ENCODE peak calls at places on chromosomes 1 and 21, in ten cellular contexts. P is mucosa of descending colon, R is activated B cell treated with CpG ODN at 0.5 μM for 24 hours, V is fibroblast of the aortic adventitia, C is thoracic aorta, Q is psoas muscle, Z is Panc1, H is lower lobe of right lung, L is GM13977, X is heart right ventricle. I is an unnamed sample.

GRCh38 chr1:180168786-180169640 is 14.3 kb downstream of the QSOX1 start:
- DNase-seq in P (peak), R (no peak), V (peak), C (no peak), Q (peak), Z (no peak), H (peak), L (peak), X (no peak), I (no peak)

GRCh38 chr1:230750986-230751625 is 3.9 kb downstream of the CAPN9 start:
- DNase-seq in P (peak), R (no peak), V (no peak), C (no peak), Q (no peak), Z (no peak), H (no peak), L (no peak), X (no peak), I (no peak)

GRCh38 chr1:65001238-65001792 is 35.0 kb upstream of the JAK1 start:
- DNase-seq in P (peak), R (peak), V (peak), C (peak), Q (peak), Z (no peak), H (peak), L (peak), X (peak), I (peak)

GRCh38 chr1:6200188-6200809 is 904 bp upstream of the RPL22 start:
- DNase-seq in P (no peak), R (no peak), V (no peak), C (no peak), Q (no peak), Z (no peak), H (no peak), L (no peak), X (no peak), I (no peak)

GRCh38 chr1:200073286-200073637 is 45.8 kb downstream of the NR5A2 start:
- DNase-seq in P (no peak), R (no peak), V (no peak), C (no peak), Q (no peak), Z (no peak), H (no peak), L (no peak), X (no peak), I (no peak)

GRCh38 chr1:19845166-19845954 is 30.3 kb upstream of the RNF186 start:
- DNase-seq in P (no peak), R (no peak), V (no peak), C (no peak), Q (no peak), Z (no peak), H (no peak), L (no peak), X (no peak), I (no peak)

GRCh38 chr1:151436985-151437384 is 22.3 kb downstream of the POGZ start:
- DNase-seq in P (no peak), R (no peak), V (no peak), C (no peak), Q (no peak), Z (no peak), H (no peak), L (no peak), X (no peak), I (no peak)

GRCh38 chr1:64343105-64343960 is 126.6 kb upstream of the CACHD1 start:
- DNase-seq in P (no peak), R (no peak), V (peak), C (no peak), Q (no peak), Z (peak), H (no peak), L (no peak), X (no peak), I (no peak)

GRCh38 chr1:66480162-66480561 is 53.8 kb upstream of the SGIP1 start:
- DNase-seq in P (no peak), R (no peak), V (no peak), C (no peak), Q (no peak), Z (no peak), H (no peak), L (no peak), X (no peak), I (no peak)

GRCh38 chr1:153538315-153538821 is 2.4 kb downstream of the S100A5 start:
- DNase-seq in P (peak), R (no peak), V (no peak), C (no peak), Q (peak), Z (no peak), H (no peak), L (no peak), X (no peak), I (no peak)

GRCh38 chr1:233448290-233448689 is 120.8 kb downstream of the MAP3K21 start:
- DNase-seq in P (no peak), R (no peak), V (no peak), C (no peak), Q (no peak), Z (no peak), H (no peak), L (no peak), X (no peak), I (no peak)

GRCh38 chr1:27403065-27403726 is 10.8 kb downstream of the GPR3 start:
- DNase-seq in P (peak), R (peak), V (peak), C (peak), Q (peak), Z (no peak), H (no peak), L (peak), X (peak), I (no peak)

GRCh38 chr1:51567653-51568052 is 48.6 kb upstream of the EPS15 start:
- DNase-seq in P (no peak), R (no peak), V (peak), C (no peak), Q (no peak), Z (no peak), H (no peak), L (no peak), X (no peak), I (no peak)

GRCh38 chr1:172761581-172762025 is 102.7 kb downstream of the FASLG start:
- DNase-seq in P (no peak), R (no peak), V (peak), C (no peak), Q (no peak), Z (no peak), H (no peak), L (no peak), X (no peak), I (no peak)

GRCh38 chr1:35533596-35533995 is 23.6 kb downstream of the KIAA0319L start:
- DNase-seq in P (no peak), R (no peak), V (peak), C (no peak), Q (no peak), Z (no peak), H (no peak), L (no peak), X (no peak), I (no peak)

GRCh38 chr1:119068427-119068826 is 72.0 kb downstream of the WARS2 start:
- DNase-seq in P (no peak), R (no peak), V (no peak), C (no peak), Q (no peak), Z (no peak), H (no peak), L (no peak), X (no peak), I (no peak)

GRCh38 chr1:51644533-51645197 is 27.8 kb downstream of the OSBPL9 start:
- DNase-seq in P (no peak), R (no peak), V (peak), C (no peak), Q (no peak), Z (no peak), H (no peak), L (no peak), X (no peak), I (no peak)

GRCh38 chr21:16534408-16535099 is 804.8 kb downstream of the USP25 start:
- DNase-seq in P (peak), R (no peak), V (peak), C (no peak), Q (peak), Z (no peak), H (no peak), L (no peak), X (peak), I (no peak)

GRCh38 chr1:147201276-147201675 is 23.9 kb downstream of the FMO5 start:
- DNase-seq in P (no peak), R (no peak), V (no peak), C (no peak), Q (no peak), Z (no peak), H (no peak), L (no peak), X (no peak), I (no peak)

GRCh38 chr1:85697895-85698294 is 10.3 kb downstream of the ZNHIT6 start:
- DNase-seq in P (no peak), R (no peak), V (no peak), C (no peak), Q (no peak), Z (no peak), H (no peak), L (no peak), X (no peak), I (no peak)

GRCh38 chr21:36889401-36889800 is 77.1 kb downstream of the HLCS start:
- DNase-seq in P (no peak), R (no peak), V (peak), C (no peak), Q (no peak), Z (no peak), H (no peak), L (no peak), X (peak), I (no peak)

GRCh38 chr1:53410100-53410541 is 49.1 kb upstream of the DMRTB1 start:
- DNase-seq in P (peak), R (no peak), V (no peak), C (no peak), Q (no peak), Z (no peak), H (no peak), L (peak), X (no peak), I (no peak)

GRCh38 chr1:75265792-75266191 is 131.6 kb downstream of the LHX8 start:
- DNase-seq in P (no peak), R (no peak), V (peak), C (no peak), Q (no peak), Z (peak), H (no peak), L (peak), X (no peak), I (no peak)

GRCh38 chr1:12499574-12500245 is 118.3 kb downstream of the DHRS3 start:
- DNase-seq in P (no peak), R (no peak), V (peak), C (no peak), Q (no peak), Z (no peak), H (no peak), L (no peak), X (no peak), I (no peak)

GRCh38 chr1:8026976-8027747 is 1.1 kb upstream of the ERRFI1 start:
- DNase-seq in P (peak), R (no peak), V (peak), C (no peak), Q (peak), Z (no peak), H (peak), L (no peak), X (no peak), I (no peak)

GRCh38 chr21:42515708-42516502 is 2.3 kb downstream of the SLC37A1 start:
- DNase-seq in P (no peak), R (no peak), V (no peak), C (no peak), Q (no peak), Z (no peak), H (peak), L (no peak), X (no peak), I (no peak)

GRCh38 chr1:168556647-168557046 is 12.8 kb upstream of the XCL2 start:
- DNase-seq in P (no peak), R (no peak), V (no peak), C (no peak), Q (no peak), Z (no peak), H (no peak), L (no peak), X (no peak), I (no peak)

GRCh38 chr1:59333626-59334277 is 36.9 kb downstream of the FGGY start:
- DNase-seq in P (no peak), R (no peak), V (no peak), C (no peak), Q (no peak), Z (no peak), H (no peak), L (no peak), X (no peak), I (peak)

GRCh38 chr1:1303736-1304135 is 4.0 kb downstream of the ACAP3 start:
- DNase-seq in P (no peak), R (no peak), V (no peak), C (no peak), Q (no peak), Z (no peak), H (no peak), L (no peak), X (no peak), I (no peak)

GRCh38 chr1:5108740-5109139 is 454.3 kb downstream of the AJAP1 start:
- DNase-seq in P (no peak), R (no peak), V (no peak), C (no peak), Q (no peak), Z (no peak), H (no peak), L (no peak), X (no peak), I (no peak)

GRCh38 chr1:3022976-3023375 is 1.7 kb downstream of the ACTRT2 start:
- DNase-seq in P (peak), R (no peak), V (no peak), C (no peak), Q (no peak), Z (no peak), H (no peak), L (no peak), X (no peak), I (no peak)

GRCh38 chr1:83887483-83887882 is 111.4 kb downstream of the TTLL7 start:
- DNase-seq in P (no peak), R (no peak), V (no peak), C (no peak), Q (no peak), Z (no peak), H (no peak), L (no peak), X (no peak), I (no peak)

GRCh38 chr21:45485686-45486442 is 56.4 kb downstream of the SLC19A1 start:
- DNase-seq in P (no peak), R (no peak), V (no peak), C (no peak), Q (peak), Z (no peak), H (no peak), L (no peak), X (no peak), I (no peak)

GRCh38 chr1:30691480-30691879 is 31.9 kb downstream of the MATN1 start:
- DNase-seq in P (no peak), R (no peak), V (no peak), C (no peak), Q (no peak), Z (no peak), H (no peak), L (no peak), X (no peak), I (no peak)

GRCh38 chr1:198072177-198072576 is 84.6 kb upstream of the NEK7 start:
- DNase-seq in P (no peak), R (no peak), V (peak), C (no peak), Q (no peak), Z (no peak), H (no peak), L (no peak), X (no peak), I (no peak)
- TF ChIP-seq CTCF in P (no peak), R (no peak), V (peak), C (no peak), Q (no peak), Z (peak), H (no peak), L (no peak), X (peak), I (no peak)

DNA sequence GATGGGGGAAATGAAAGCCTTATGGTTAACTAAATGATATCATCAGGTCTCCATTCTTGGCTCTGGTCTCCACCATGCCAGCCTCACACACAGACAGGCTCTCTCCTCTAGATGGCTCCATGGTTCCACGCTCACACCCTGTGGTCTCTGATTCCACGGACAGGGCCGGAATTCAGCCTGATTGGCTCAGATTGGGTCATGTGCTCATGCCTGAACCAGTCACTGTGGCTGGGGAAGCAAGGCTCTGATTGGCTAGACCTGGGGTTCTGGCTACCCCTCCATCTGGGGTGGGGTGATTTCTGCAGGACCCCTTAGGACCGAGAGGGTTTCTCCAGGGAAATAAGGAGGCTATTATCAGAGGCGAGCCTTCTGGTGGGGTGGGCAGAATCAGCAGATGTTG is 277.0 kb downstream of the PTPRU start:
- DNase-seq in P (no peak), R (no peak), V (peak), C (no peak), Q (no peak), Z (peak), H (no peak), L (peak), X (peak), I (no peak)
- TF ChIP-seq CTCF in P (no peak), R (no peak), V (peak), C (no peak), Q (peak), Z (peak), H (peak), L (peak), X (peak), I (no peak)

DNA sequence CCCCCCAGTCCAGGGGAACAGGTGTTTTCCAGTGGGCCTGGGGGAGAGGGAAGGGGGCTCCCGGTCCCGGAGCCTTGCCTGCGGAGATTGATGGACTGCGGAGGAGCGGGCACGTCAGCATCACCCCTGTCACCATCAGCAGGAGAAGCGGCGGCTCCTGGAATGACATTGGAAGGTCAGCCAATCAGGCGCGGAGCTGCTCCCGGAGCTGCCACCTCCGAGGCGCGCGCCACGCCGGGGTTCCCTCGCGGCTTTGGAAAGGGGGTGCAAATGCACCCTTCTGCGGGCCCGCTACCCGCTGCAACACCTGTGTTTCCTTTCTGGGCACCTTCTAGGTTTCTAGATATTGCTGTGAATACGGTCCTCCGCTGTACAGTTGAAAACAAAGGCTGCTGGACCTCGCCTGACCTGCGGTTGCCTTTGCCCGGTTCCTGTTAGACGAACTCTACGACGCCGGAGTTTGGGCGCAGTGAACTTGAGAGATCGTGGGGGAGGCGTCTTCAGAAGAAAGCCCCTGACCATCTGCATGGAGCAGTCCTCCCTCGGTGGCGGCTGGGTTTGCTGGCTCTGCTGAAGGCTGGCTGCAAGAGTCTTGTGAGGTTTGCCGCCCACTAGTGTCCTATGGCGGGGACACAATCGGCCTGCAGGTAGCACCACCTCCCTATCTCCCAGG is 5.3 kb downstream of the DSCAM start:
- DNase-seq in P (no peak), R (no peak), V (no peak), C (no peak), Q (no peak), Z (no peak), H (peak), L (no peak), X (peak), I (no peak)
- TF ChIP-seq CTCF in P (no peak), R (no peak), V (no peak), C (no peak), Q (no peak), Z (peak), H (peak), L (no peak), X (peak), I (no peak)

DNA sequence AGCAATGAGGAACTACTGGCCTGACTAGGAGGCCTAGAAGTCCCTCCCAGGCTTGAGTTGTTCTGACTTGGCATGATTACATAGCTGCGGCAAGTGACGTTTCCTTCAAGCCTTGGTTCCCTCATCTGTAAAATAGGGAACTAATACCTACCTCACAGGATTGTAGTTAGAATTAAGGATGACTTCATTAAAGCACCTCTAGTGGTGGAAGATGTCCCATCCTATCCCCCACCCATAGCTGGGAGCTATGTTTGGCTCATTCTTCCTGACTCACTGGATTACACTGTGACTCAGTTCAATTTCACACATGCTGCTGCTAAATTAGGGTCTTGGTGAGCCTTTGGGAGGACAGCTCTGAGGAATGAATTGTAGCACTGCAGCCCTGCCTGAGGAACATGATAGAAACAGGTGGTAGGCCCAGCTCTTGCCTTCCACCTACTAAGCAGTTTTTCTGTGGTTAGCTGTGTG is 6.0 kb upstream of the SHISA4 start:
- DNase-seq in P (no peak), R (no peak), V (peak), C (no peak), Q (peak), Z (peak), H (no peak), L (peak), X (no peak), I (peak)
- TF ChIP-seq CTCF in P (no peak), R (no peak), V (peak), C (peak), Q (peak), Z (no peak), H (no peak), L (no peak), X (no peak), I (peak)

DNA sequence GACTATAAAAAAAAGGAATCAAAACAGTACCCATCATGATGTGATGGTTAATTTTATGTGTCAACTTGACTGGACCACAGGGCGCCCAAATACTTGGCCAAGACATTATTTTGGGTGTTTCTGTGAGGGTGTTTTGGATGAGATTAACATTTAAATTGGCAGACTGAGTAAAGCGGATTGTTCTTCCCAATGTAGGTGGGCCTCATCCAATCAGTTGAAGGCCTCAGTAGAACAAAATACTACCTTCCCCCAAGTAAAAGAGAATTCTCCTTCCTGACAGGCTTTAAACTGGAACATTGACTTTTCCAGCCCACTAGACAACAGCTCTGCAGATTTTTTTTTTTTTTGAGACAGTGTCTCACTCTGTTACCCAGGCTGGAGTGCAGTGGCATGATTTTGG is 10.7 kb downstream of the RAB29 start:
- DNase-seq in P (no peak), R (no peak), V (no peak), C (no peak), Q (no peak), Z (no peak), H (no peak), L (no peak), X (no peak), I (no peak)
- TF ChIP-seq CTCF in P (no peak), R (no peak), V (no peak), C (no peak), Q (no peak), Z (no peak), H (no peak), L (no peak), X (no peak), I (no peak)

I was measured in CD14-positive monocyte.